ENCODE peak calls at places on chromosomes 16 and 17, in ten cellular contexts. Q is tibial artery, H is psoas muscle, Z is IMR-90, A is adrenal gland, D is neural progenitor cell, P is PC-9, O is colonic mucosa, X is transverse colon, E is uterus. S is an unnamed sample. For H3K27me3, the result is how much of the 10 kb centered on the place peaks cover.

GRCh38 chr17:19263621-19264010 is 26.4 kb downstream of the EPN2 start:
- DNase-seq in Q (peak), H (peak), Z (peak), A (peak), D (no peak), P (no peak), O (no peak), X (no peak), E (peak), S (peak)

GRCh38 chr17:54754560-54754959 is 146.1 kb upstream of the TOM1L1 start:
- DNase-seq in Q (peak), H (no peak), Z (no peak), A (no peak), D (peak), P (no peak), O (no peak), X (no peak), E (no peak), S (peak)

GRCh38 chr17:13544292-13544691 is 57.4 kb downstream of the HS3ST3A1 start:
- DNase-seq in Q (no peak), H (no peak), Z (peak), A (peak), D (no peak), P (no peak), O (no peak), X (peak), E (peak), S (peak)

GRCh38 chr16:46789499-46790414 is 41.2 kb downstream of the C16orf87 start:
- DNase-seq in Q (peak), H (peak), Z (peak), A (peak), D (peak), P (no peak), O (peak), X (peak), E (peak), S (peak)

GRCh38 chr16:64278196-64278595 is 843.7 kb downstream of the CDH11 start:
- DNase-seq in Q (no peak), H (no peak), Z (peak), A (no peak), D (no peak), P (no peak), O (no peak), X (no peak), E (no peak), S (peak)

GRCh38 chr16:3023415-3023668 is 400 bp downstream of the HCFC1R1 start:
- DNase-seq in Q (no peak), H (no peak), Z (peak), A (peak), D (no peak), P (peak), O (no peak), X (no peak), E (peak), S (peak)

GRCh38 chr17:19386276-19386863 is 620 bp downstream of the MFAP4 start:
- DNase-seq in Q (peak), H (peak), Z (peak), A (peak), D (peak), P (peak), O (no peak), X (peak), E (peak), S (peak)

GRCh38 chr17:2067048-2067452 is 12.1 kb downstream of the HIC1 start:
- DNase-seq in Q (no peak), H (no peak), Z (no peak), A (no peak), D (no peak), P (no peak), O (no peak), X (no peak), E (no peak), S (peak)

GRCh38 chr17:40303706-40304450 is 5.1 kb upstream of the RARA start:
- DNase-seq in Q (no peak), H (peak), Z (peak), A (no peak), D (no peak), P (no peak), O (no peak), X (peak), E (peak), S (peak)

GRCh38 chr17:79970576-79971068 is 65.0 kb downstream of the TBC1D16 start:
- DNase-seq in Q (peak), H (no peak), Z (peak), A (peak), D (peak), P (no peak), O (peak), X (peak), E (no peak), S (no peak)

GRCh38 chr16:14199199-14199598 is 128.1 kb downstream of the MRTFB start:
- DNase-seq in Q (no peak), H (no peak), Z (no peak), A (no peak), D (no peak), P (no peak), O (no peak), X (no peak), E (no peak), S (no peak)

GRCh38 chr16:27303256-27304100 is 10.3 kb upstream of the IL4R start:
- DNase-seq in Q (peak), H (no peak), Z (no peak), A (no peak), D (no peak), P (no peak), O (no peak), X (no peak), E (no peak), S (no peak)

GRCh38 chr17:32243712-32244111 is 21.9 kb upstream of the RHBDL3 start:
- DNase-seq in Q (no peak), H (no peak), Z (no peak), A (no peak), D (no peak), P (no peak), O (no peak), X (no peak), E (no peak), S (no peak)

GRCh38 chr16:12539185-12539929 is 264.3 kb downstream of the CPPED1 start:
- DNase-seq in Q (no peak), H (no peak), Z (peak), A (no peak), D (no peak), P (no peak), O (peak), X (peak), E (no peak), S (no peak)

GRCh38 chr16:7437135-7437534 is 104.5 kb downstream of the RBFOX1 start:
- DNase-seq in Q (no peak), H (no peak), Z (no peak), A (no peak), D (no peak), P (no peak), O (no peak), X (no peak), E (no peak), S (no peak)

GRCh38 chr16:2209258-2210008 is 1.2 kb downstream of the BRICD5 start:
- DNase-seq in Q (no peak), H (no peak), Z (no peak), A (no peak), D (no peak), P (no peak), O (no peak), X (no peak), E (no peak), S (no peak)

GRCh38 chr17:77594416-77595209 is 363.9 kb upstream of the TNRC6C start:
- DNase-seq in Q (peak), H (no peak), Z (no peak), A (no peak), D (no peak), P (no peak), O (no peak), X (no peak), E (no peak), S (no peak)

GRCh38 chr17:81487487-81488275 is 24.9 kb downstream of the ACTG1 start:
- DNase-seq in Q (peak), H (peak), Z (peak), A (peak), D (peak), P (no peak), O (peak), X (peak), E (peak), S (peak)

GRCh38 chr17:80984749-80985148 is 6.9 kb upstream of the CHMP6 start:
- DNase-seq in Q (peak), H (peak), Z (peak), A (no peak), D (peak), P (peak), O (no peak), X (no peak), E (no peak), S (peak)

GRCh38 chr17:49522329-49522890 is 27.3 kb downstream of the NGFR start:
- DNase-seq in Q (no peak), H (no peak), Z (no peak), A (peak), D (no peak), P (no peak), O (no peak), X (no peak), E (no peak), S (peak)

GRCh38 chr17:59746849-59747445 is 39.5 kb downstream of the VMP1 start:
- DNase-seq in Q (no peak), H (no peak), Z (peak), A (no peak), D (peak), P (peak), O (no peak), X (no peak), E (no peak), S (peak)

GRCh38 chr16:25065899-25066298 is 45.6 kb upstream of the LCMT1 start:
- DNase-seq in Q (no peak), H (no peak), Z (no peak), A (no peak), D (no peak), P (no peak), O (no peak), X (no peak), E (no peak), S (no peak)

GRCh38 chr16:71501562-71501961 is 12.4 kb upstream of the ZNF19 start:
- DNase-seq in Q (no peak), H (no peak), Z (no peak), A (no peak), D (no peak), P (no peak), O (no peak), X (no peak), E (no peak), S (no peak)
- H3K27me3 ChIP-seq in Q (under half), H (under half), Z (under half), A (under half), D (under half), P (under half), O (under half), X (under half), E (under half), S (under half)

GRCh38 chr17:34562387-34562786 is 17.0 kb upstream of the TMEM132E start:
- DNase-seq in Q (no peak), H (no peak), Z (no peak), A (no peak), D (peak), P (no peak), O (no peak), X (no peak), E (no peak), S (peak)
- TF ChIP-seq CTCF in Q (peak), H (no peak), Z (peak), A (no peak), D (peak), P (peak), O (no peak), X (no peak), E (no peak), S (peak)

GRCh38 chr17:61303334-61304096 is 96.1 kb upstream of the TBX2 start:
- DNase-seq in Q (no peak), H (no peak), Z (peak), A (no peak), D (no peak), P (no peak), O (no peak), X (no peak), E (no peak), S (no peak)

GRCh38 chr17:61302911-61303310 is 96.7 kb upstream of the TBX2 start:
- DNase-seq in Q (no peak), H (no peak), Z (no peak), A (no peak), D (no peak), P (no peak), O (no peak), X (no peak), E (no peak), S (no peak)

GRCh38 chr17:61296058-61296457 is 103.6 kb upstream of the TBX2 start:
- DNase-seq in Q (no peak), H (no peak), Z (no peak), A (no peak), D (no peak), P (no peak), O (no peak), X (no peak), E (no peak), S (no peak)

GRCh38 chr17:61294777-61295176 is 104.9 kb upstream of the TBX2 start:
- DNase-seq in Q (no peak), H (no peak), Z (peak), A (no peak), D (peak), P (no peak), O (no peak), X (no peak), E (no peak), S (peak)

DNA sequence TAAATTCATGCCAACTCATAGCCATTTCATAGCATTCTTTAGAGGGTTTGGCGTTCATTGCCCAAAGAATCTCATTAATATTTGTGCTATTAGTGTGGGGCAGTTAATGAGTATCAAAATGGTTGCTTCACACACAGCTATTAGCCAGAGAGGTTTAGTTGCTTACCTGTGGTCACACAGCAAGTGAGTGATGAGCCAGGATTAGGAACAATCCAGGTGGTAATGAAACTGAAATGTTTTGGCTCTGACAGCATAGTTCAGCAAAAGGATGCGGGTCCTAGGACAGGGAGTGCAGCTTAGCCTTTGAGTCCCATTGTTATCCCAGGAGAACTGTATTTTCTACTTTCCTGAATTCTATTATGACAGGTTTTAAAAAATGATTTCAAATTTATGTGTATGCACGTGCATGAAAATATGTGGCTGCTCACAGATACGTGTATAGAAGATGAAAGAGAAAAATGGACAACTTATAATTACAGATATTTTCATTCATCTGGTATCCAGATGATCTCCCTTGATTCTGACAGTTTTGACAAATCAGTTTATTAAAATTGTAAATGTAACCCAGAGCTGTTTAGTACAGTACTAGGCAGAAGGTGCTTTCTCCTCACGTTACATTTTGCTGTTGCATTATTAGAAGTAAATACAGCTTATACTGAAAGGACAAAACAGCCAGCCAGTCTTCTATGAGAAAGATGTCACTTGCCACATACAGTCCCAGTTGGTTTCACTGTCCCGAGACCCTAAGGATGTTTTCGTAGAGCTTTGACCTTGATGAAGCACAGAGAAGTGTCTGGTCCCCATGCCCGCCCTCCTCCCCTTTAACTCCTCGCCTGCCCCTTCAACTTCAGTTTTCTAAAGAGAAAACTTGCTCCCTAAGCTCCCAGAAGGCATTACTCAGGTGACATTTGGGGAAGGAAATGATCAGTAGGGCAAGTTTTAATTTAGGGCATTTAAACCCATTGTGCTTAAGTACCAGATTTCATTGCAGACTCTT is 99.8 kb upstream of the TBX2 start:
- DNase-seq in Q (no peak), H (no peak), Z (no peak), A (no peak), D (no peak), P (no peak), O (no peak), X (no peak), E (no peak), S (no peak)
- H3K27me3 ChIP-seq in Q (under half), H (under half), Z (under half), A (under half), D (under half), P (under half), O (under half), X (under half), E (under half), S (under half)

GRCh38 chr17:36608280-36608679 is 6.9 kb downstream of the MRM1 start:
- DNase-seq in Q (no peak), H (peak), Z (no peak), A (no peak), D (no peak), P (no peak), O (no peak), X (no peak), E (no peak), S (no peak)

GRCh38 chr17:36608794-36609497 is 7.6 kb downstream of the MRM1 start:
- DNase-seq in Q (no peak), H (peak), Z (peak), A (peak), D (peak), P (no peak), O (peak), X (peak), E (peak), S (peak)

GRCh38 chr17:36611345-36612072 is 10.1 kb downstream of the MRM1 start:
- DNase-seq in Q (no peak), H (no peak), Z (peak), A (peak), D (no peak), P (no peak), O (no peak), X (no peak), E (no peak), S (peak)

GRCh38 chr17:36610472-36610871 is 9.1 kb downstream of the MRM1 start:
- DNase-seq in Q (no peak), H (peak), Z (peak), A (peak), D (no peak), P (no peak), O (no peak), X (no peak), E (no peak), S (no peak)

GRCh38 chr17:36609498-36609862 is 8.1 kb downstream of the MRM1 start:
- DNase-seq in Q (no peak), H (peak), Z (no peak), A (no peak), D (no peak), P (no peak), O (no peak), X (no peak), E (no peak), S (no peak)
- TF ChIP-seq CTCF in Q (no peak), H (no peak), Z (no peak), A (no peak), D (no peak), P (no peak), O (no peak), X (no peak), E (no peak), S (no peak)

GRCh38 chr16:31149894-31150890 is at the start of gene PRSS36:
- DNase-seq in Q (no peak), H (no peak), Z (no peak), A (no peak), D (peak), P (peak), O (no peak), X (peak), E (no peak), S (peak)
- H3K27me3 ChIP-seq in Q (under half), H (under half), Z (under half), A (under half), D (under half), P (under half), O (under half), X (under half), E (under half), S (under half)

GRCh38 chr16:71792176-71792575 is 16.5 kb downstream of the AP1G1 start:
- DNase-seq in Q (no peak), H (no peak), Z (no peak), A (no peak), D (no peak), P (no peak), O (no peak), X (no peak), E (no peak), S (peak)

GRCh38 chr16:71784093-71784492 is 24.5 kb downstream of the AP1G1 start:
- DNase-seq in Q (no peak), H (no peak), Z (no peak), A (no peak), D (no peak), P (no peak), O (no peak), X (no peak), E (no peak), S (no peak)

GRCh38 chr16:71794018-71794417 is 14.6 kb downstream of the AP1G1 start:
- DNase-seq in Q (no peak), H (no peak), Z (no peak), A (no peak), D (no peak), P (no peak), O (no peak), X (no peak), E (no peak), S (no peak)

GRCh38 chr16:71789136-71789535 is 19.5 kb downstream of the AP1G1 start:
- DNase-seq in Q (no peak), H (no peak), Z (no peak), A (no peak), D (no peak), P (no peak), O (no peak), X (no peak), E (no peak), S (no peak)

DNA sequence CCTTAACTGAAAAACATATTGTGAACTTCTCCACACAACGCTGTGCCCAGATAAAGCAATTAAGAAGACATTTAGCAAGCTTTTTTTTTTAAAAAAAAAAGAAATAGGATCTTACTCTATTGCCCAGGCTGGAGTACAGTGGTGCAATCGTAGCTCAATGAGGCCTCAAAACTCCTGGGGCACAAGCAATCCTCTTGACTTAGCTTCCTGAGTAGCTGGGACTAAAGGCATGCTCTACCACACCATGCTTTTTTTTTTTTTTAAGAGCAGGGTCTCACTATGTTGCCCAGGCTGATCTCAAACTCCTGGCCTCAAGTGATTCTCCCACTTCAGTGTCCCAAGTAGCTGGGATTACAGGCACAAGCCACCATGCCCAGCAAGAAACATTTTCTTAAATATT is 20.1 kb downstream of the AP1G1 start:
- DNase-seq in Q (no peak), H (no peak), Z (no peak), A (no peak), D (no peak), P (no peak), O (no peak), X (no peak), E (no peak), S (no peak)
- TF ChIP-seq CTCF in Q (no peak), H (no peak), Z (no peak), A (no peak), D (no peak), P (no peak), O (no peak), X (no peak), E (no peak), S (no peak)